ENCODE peak calls at places on chromosomes 1 and 21, in five cellular contexts. G, V, D, O and H are unnamed samples.

GRCh38 chr21:32248616-32249550 is 30.0 kb downstream of the MIS18A start:
- DNase-seq in G (no peak), V (no peak), D (no peak), O (no peak), H (no peak)

GRCh38 chr1:215376544-215377264 is 190.4 kb upstream of the KCTD3 start:
- DNase-seq in G (no peak), V (no peak), D (peak), O (no peak), H (no peak)

GRCh38 chr1:22784317-22784716 is 73.7 kb downstream of the EPHB2 start:
- DNase-seq in G (no peak), V (no peak), D (no peak), O (no peak), H (no peak)

GRCh38 chr1:220336391-220337065 is 64.3 kb upstream of the RAB3GAP2 start:
- DNase-seq in G (no peak), V (no peak), D (no peak), O (no peak), H (no peak)

GRCh38 chr1:53894644-53895043 is 657 bp downstream of the DIO1 start:
- DNase-seq in G (no peak), V (no peak), D (no peak), O (no peak), H (no peak)

GRCh38 chr1:56331892-56332567 is 247.3 kb downstream of the PLPP3 start:
- DNase-seq in G (no peak), V (no peak), D (peak), O (no peak), H (no peak)

GRCh38 chr1:110457206-110457605 is 6.3 kb downstream of the PROK1 start:
- DNase-seq in G (no peak), V (no peak), D (no peak), O (no peak), H (no peak)

GRCh38 chr1:41464886-41465285 is 19.6 kb downstream of the EDN2 start:
- DNase-seq in G (no peak), V (no peak), D (no peak), O (no peak), H (no peak)

GRCh38 chr1:182484531-182485257 is 34.7 kb downstream of the RGSL1 start:
- DNase-seq in G (no peak), V (no peak), D (no peak), O (no peak), H (no peak)

GRCh38 chr21:41722052-41723018 is 44.5 kb downstream of the RIPK4 start:
- DNase-seq in G (no peak), V (no peak), D (no peak), O (no peak), H (no peak)

GRCh38 chr1:5905431-5905830 is 86.8 kb downstream of the NPHP4 start:
- DNase-seq in G (no peak), V (no peak), D (no peak), O (no peak), H (no peak)

GRCh38 chr1:71621785-71622184 is 541.0 kb upstream of the ZRANB2 start:
- DNase-seq in G (no peak), V (no peak), D (peak), O (no peak), H (no peak)

GRCh38 chr1:202010042-202011015 is at the start of gene ELF3:
- DNase-seq in G (no peak), V (no peak), D (peak), O (peak), H (no peak)

GRCh38 chr1:228349701-228350171 is 56.9 kb downstream of the TRIM11 start:
- DNase-seq in G (no peak), V (no peak), D (no peak), O (peak), H (no peak)

GRCh38 chr1:204503122-204503912 is 8.7 kb upstream of the PIK3C2B start:
- DNase-seq in G (no peak), V (peak), D (peak), O (no peak), H (no peak)

GRCh38 chr21:27240901-27241300 is 274.0 kb upstream of the ADAMTS5 start:
- DNase-seq in G (no peak), V (no peak), D (no peak), O (no peak), H (no peak)

GRCh38 chr1:229380514-229381160 is 37.8 kb upstream of the CCSAP start:
- DNase-seq in G (no peak), V (no peak), D (no peak), O (no peak), H (no peak)

GRCh38 chr1:103144681-103145080 is 36.4 kb upstream of the COL11A1 start:
- DNase-seq in G (no peak), V (no peak), D (no peak), O (no peak), H (no peak)

GRCh38 chr1:33624991-33625870 is 152.8 kb downstream of the ZSCAN20 start:
- DNase-seq in G (no peak), V (no peak), D (no peak), O (no peak), H (no peak)

GRCh38 chr1:157580179-157580827 is 17.6 kb downstream of the FCRL4 start:
- DNase-seq in G (no peak), V (peak), D (peak), O (no peak), H (no peak)

GRCh38 chr1:95247607-95248006 is 13.6 kb downstream of the RWDD3 start:
- DNase-seq in G (no peak), V (no peak), D (no peak), O (no peak), H (no peak)

GRCh38 chr1:90851711-90852050 is 134.6 kb upstream of the BARHL2 start:
- DNase-seq in G (no peak), V (no peak), D (no peak), O (no peak), H (no peak)

GRCh38 chr1:5983361-5984103 is 8.7 kb downstream of the NPHP4 start:
- DNase-seq in G (no peak), V (no peak), D (peak), O (no peak), H (no peak)

GRCh38 chr1:47938556-47938955 is 58.6 kb downstream of the TRABD2B start:
- DNase-seq in G (no peak), V (no peak), D (no peak), O (no peak), H (no peak)

GRCh38 chr21:41536076-41536826 is 28.3 kb upstream of the TMPRSS2 start:
- DNase-seq in G (no peak), V (no peak), D (no peak), O (peak), H (no peak)

GRCh38 chr1:111819566-111819965 is 63.9 kb downstream of the DDX20 start:
- DNase-seq in G (no peak), V (no peak), D (no peak), O (no peak), H (no peak)

GRCh38 chr1:230167419-230167852 is 100.4 kb downstream of the GALNT2 start:
- DNase-seq in G (no peak), V (no peak), D (peak), O (no peak), H (no peak)